ENCODE peak calls at places on chromosome 21, in four cellular contexts. X is B cell, M is GM13977, R is neural progenitor cell. P is an unnamed sample.

GRCh38 chr21:33115586-33116541 is 45.9 kb downstream of the OLIG1 start:
- DNase-seq in X (no peak), M (no peak), R (no peak), P (no peak)

GRCh38 chr21:40577285-40578043 is 269.5 kb downstream of the DSCAM start:
- DNase-seq in X (no peak), M (no peak), R (no peak), P (no peak)

GRCh38 chr21:34707876-34708325 is 39.1 kb downstream of the CLIC6 start:
- DNase-seq in X (no peak), M (peak), R (no peak), P (no peak)

GRCh38 chr21:33026878-33027400 is 1.2 kb downstream of the OLIG2 start:
- DNase-seq in X (no peak), M (peak), R (peak), P (no peak)

GRCh38 chr21:40947713-40948112 is 100.8 kb upstream of the DSCAM start:
- DNase-seq in X (no peak), M (no peak), R (no peak), P (no peak)

GRCh38 chr21:32572574-32573420 is 12.5 kb downstream of the TCP10L start:
- DNase-seq in X (no peak), M (no peak), R (no peak), P (no peak)

GRCh38 chr21:45551316-45551715 is 9.1 kb upstream of the SLC19A1 start:
- DNase-seq in X (peak), M (no peak), R (no peak), P (no peak)

GRCh38 chr21:42310411-42311001 is 4.7 kb downstream of the TFF3 start:
- DNase-seq in X (no peak), M (no peak), R (no peak), P (no peak)

GRCh38 chr21:38819719-38820147 is 14.0 kb downstream of the ETS2 start:
- DNase-seq in X (no peak), M (no peak), R (no peak), P (no peak)

GRCh38 chr21:41593784-41594138 is 85.8 kb upstream of the TMPRSS2 start:
- DNase-seq in X (no peak), M (no peak), R (no peak), P (no peak)

DNA sequence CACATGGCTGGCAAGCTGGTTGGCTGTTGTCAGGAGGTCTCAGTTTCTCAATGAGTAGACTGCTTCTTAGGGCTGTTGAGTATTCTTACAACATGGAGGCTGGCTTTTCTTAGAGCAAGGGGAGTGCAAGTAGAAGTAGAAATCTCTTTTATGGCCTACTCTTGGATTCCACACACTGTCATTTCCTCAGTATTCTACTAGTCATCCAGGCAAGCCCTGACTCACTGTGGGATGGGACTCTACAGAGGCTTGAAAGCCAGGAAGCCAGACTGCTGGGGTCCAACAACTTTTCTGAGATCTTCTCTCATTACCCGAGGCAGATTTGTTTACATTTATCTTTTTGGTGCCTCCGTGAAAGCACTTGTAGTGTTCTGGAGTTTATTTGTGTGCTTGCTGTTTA is 196.2 kb upstream of the APP start:
- DNase-seq in X (no peak), M (no peak), R (no peak), P (no peak)
- TF ChIP-seq CTCF in X (no peak), M (no peak), R (no peak), P (no peak)

DNA sequence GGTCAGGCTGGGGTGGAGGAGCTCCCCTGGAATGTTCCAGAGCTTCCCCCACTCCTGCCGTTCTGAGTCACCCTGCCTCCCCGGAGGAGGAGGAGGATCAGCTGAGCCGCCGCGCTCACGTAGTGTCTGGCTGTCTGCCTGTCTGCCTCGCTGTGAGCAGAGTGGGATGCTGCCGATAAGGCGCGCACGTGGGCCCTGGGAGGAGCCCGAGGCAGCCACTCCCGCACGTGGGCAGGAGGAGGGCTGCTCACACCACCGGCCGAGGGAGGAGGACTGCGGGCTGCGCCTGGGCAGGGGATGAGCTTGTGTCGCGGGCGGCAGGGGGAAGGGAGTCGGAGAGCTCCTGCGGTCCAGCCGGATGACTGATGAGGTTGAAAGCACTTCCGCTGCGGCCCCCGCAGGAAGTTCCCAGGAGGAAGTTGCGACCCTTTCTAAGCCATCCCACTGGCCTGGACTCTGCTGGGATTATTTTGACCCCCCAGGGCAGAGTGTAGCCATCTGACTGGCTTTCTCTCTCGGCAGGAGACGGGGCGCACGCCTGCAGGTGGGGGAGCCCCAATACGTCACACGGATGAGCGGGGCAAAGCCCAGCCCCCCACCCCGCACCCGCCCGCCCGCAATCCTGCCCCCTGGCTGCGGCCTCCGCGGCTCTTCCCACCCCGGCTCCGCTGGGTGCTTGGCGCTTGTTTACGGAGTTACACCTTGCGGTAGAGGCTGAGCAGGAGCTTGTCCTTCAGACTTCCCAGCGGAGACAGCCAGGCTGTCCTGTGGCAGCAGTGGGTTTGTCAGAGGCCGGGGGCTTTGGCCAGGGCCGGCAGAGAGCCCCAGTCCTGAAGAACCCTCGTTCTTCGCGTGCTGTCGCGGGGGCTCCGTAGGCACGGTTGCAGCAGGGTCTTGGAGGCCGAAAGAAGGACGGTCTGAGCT is 9.8 kb downstream of the PDXK start:
- DNase-seq in X (peak), M (peak), R (peak), P (peak)
- TF ChIP-seq CTCF in X (peak), M (peak), R (peak), P (no peak)

GRCh38 chr21:37460196-37460595 is 93.6 kb downstream of the DYRK1A start:
- DNase-seq in X (no peak), M (no peak), R (peak), P (no peak)

GRCh38 chr21:37462087-37462861 is 95.7 kb downstream of the DYRK1A start:
- DNase-seq in X (no peak), M (no peak), R (peak), P (no peak)

GRCh38 chr21:37461494-37461893 is 94.9 kb downstream of the DYRK1A start:
- DNase-seq in X (no peak), M (peak), R (no peak), P (no peak)

GRCh38 chr21:37459575-37459974 is 93.0 kb downstream of the DYRK1A start:
- DNase-seq in X (no peak), M (no peak), R (no peak), P (no peak)

GRCh38 chr21:37463083-37463780 is 96.7 kb downstream of the DYRK1A start:
- DNase-seq in X (peak), M (peak), R (peak), P (no peak)
- TF ChIP-seq CTCF in X (peak), M (peak), R (peak), P (peak)

GRCh38 chr21:43720539-43721224 is 1.8 kb downstream of the PDXK start:
- DNase-seq in X (no peak), M (no peak), R (no peak), P (no peak)

GRCh38 chr21:43717166-43717853 is 1.6 kb upstream of the PDXK start:
- DNase-seq in X (no peak), M (peak), R (no peak), P (no peak)

GRCh38 chr21:43719748-43720538 is 1.0 kb downstream of the PDXK start:
- DNase-seq in X (no peak), M (peak), R (peak), P (peak)

GRCh38 chr21:43717967-43718871 is 710 bp upstream of the PDXK start:
- DNase-seq in X (no peak), M (no peak), R (no peak), P (no peak)

GRCh38 chr21:43718872-43719747 is at the start of gene PDXK:
- DNase-seq in X (peak), M (peak), R (peak), P (peak)
- TF ChIP-seq CTCF in X (peak), M (peak), R (peak), P (no peak)